ENCODE peak calls at places on chromosome 1, in ten cellular contexts. One of them, this sample, is unnamed.

GRCh38 chr1:226691257-226691656 is 47.8 kb downstream of the ITPKB start:
- DNase-seq in HEK293T: no peak
- DNase-seq in brain microvascular endothelial cell: no peak
- DNase-seq in activated T-helper 2 cell treated with anti-CD3 and anti-CD28 coated beads, Interferon-gamma antibody, Interleukin-2, Interleukin-4, amounts not matched to agents 10 μg/mL and 5 μg/mL and 100 μg/mL, durations not matched to agents 14 hours and 24 hours and 36 hours: no peak
- DNase-seq in Daoy: no peak
- DNase-seq in GF-D8: no peak
- DNase-seq in activated effector memory CD4-positive, alpha-beta T cell treated with Interleukin-2 at 50 U/mL for 16 hours: peak; percentile 40
- DNase-seq in LoVo: no peak
- DNase-seq in T-helper 17 cell: peak; percentile 67
- DNase-seq in fibroblast of lung: no peak
- DNase-seq in this sample: no peak

GRCh38 chr1:41404308-41404755 is 43.1 kb downstream of the FOXO6 start:
- DNase-seq in Daoy: peak; percentile 64
- DNase-seq in GF-D8: no peak
- DNase-seq in activated effector memory CD4-positive, alpha-beta T cell treated with Interleukin-2 at 50 U/mL for 16 hours: no peak
- DNase-seq in activated T-helper 2 cell treated with anti-CD3 and anti-CD28 coated beads, Interferon-gamma antibody, Interleukin-2, Interleukin-4, amounts not matched to agents 10 μg/mL and 5 μg/mL and 100 μg/mL, durations not matched to agents 14 hours and 24 hours and 36 hours: no peak
- DNase-seq in brain microvascular endothelial cell: peak; percentile 23
- DNase-seq in LoVo: no peak
- DNase-seq in fibroblast of lung: no peak
- DNase-seq in HEK293T: no peak
- DNase-seq in T-helper 17 cell: no peak
- DNase-seq in this sample: peak; percentile 76

GRCh38 chr1:40723196-40723955 is 31.9 kb downstream of the NFYC start:
- DNase-seq in brain microvascular endothelial cell: no peak
- DNase-seq in T-helper 17 cell: no peak
- DNase-seq in Daoy: no peak
- DNase-seq in activated effector memory CD4-positive, alpha-beta T cell treated with Interleukin-2 at 50 U/mL for 16 hours: no peak
- DNase-seq in activated T-helper 2 cell treated with anti-CD3 and anti-CD28 coated beads, Interferon-gamma antibody, Interleukin-2, Interleukin-4, amounts not matched to agents 10 μg/mL and 5 μg/mL and 100 μg/mL, durations not matched to agents 14 hours and 24 hours and 36 hours: no peak
- DNase-seq in HEK293T: no peak
- DNase-seq in fibroblast of lung: no peak
- DNase-seq in GF-D8: no peak
- DNase-seq in LoVo: no peak
- DNase-seq in this sample: no peak

GRCh38 chr1:167593860-167594259 is 36.2 kb upstream of the RCSD1 start:
- DNase-seq in activated T-helper 2 cell treated with anti-CD3 and anti-CD28 coated beads, Interferon-gamma antibody, Interleukin-2, Interleukin-4, amounts not matched to agents 10 μg/mL and 5 μg/mL and 100 μg/mL, durations not matched to agents 14 hours and 24 hours and 36 hours: no peak
- DNase-seq in activated effector memory CD4-positive, alpha-beta T cell treated with Interleukin-2 at 50 U/mL for 16 hours: no peak
- DNase-seq in LoVo: no peak
- DNase-seq in fibroblast of lung: no peak
- DNase-seq in GF-D8: no peak
- DNase-seq in HEK293T: no peak
- DNase-seq in brain microvascular endothelial cell: no peak
- DNase-seq in Daoy: no peak
- DNase-seq in T-helper 17 cell: no peak
- DNase-seq in this sample: no peak

GRCh38 chr1:203215573-203215972 is 13.9 kb downstream of the CHIT1 start:
- DNase-seq in fibroblast of lung: no peak
- DNase-seq in brain microvascular endothelial cell: no peak
- DNase-seq in activated effector memory CD4-positive, alpha-beta T cell treated with Interleukin-2 at 50 U/mL for 16 hours: no peak
- DNase-seq in Daoy: no peak
- DNase-seq in GF-D8: no peak
- DNase-seq in activated T-helper 2 cell treated with anti-CD3 and anti-CD28 coated beads, Interferon-gamma antibody, Interleukin-2, Interleukin-4, amounts not matched to agents 10 μg/mL and 5 μg/mL and 100 μg/mL, durations not matched to agents 14 hours and 24 hours and 36 hours: no peak
- DNase-seq in T-helper 17 cell: no peak
- DNase-seq in LoVo: no peak
- DNase-seq in HEK293T: no peak
- DNase-seq in this sample: no peak

GRCh38 chr1:37016121-37016520 is 18.2 kb downstream of the GRIK3 start:
- DNase-seq in LoVo: no peak
- DNase-seq in fibroblast of lung: no peak
- DNase-seq in Daoy: no peak
- DNase-seq in brain microvascular endothelial cell: no peak
- DNase-seq in activated effector memory CD4-positive, alpha-beta T cell treated with Interleukin-2 at 50 U/mL for 16 hours: no peak
- DNase-seq in HEK293T: no peak
- DNase-seq in T-helper 17 cell: no peak
- DNase-seq in GF-D8: no peak
- DNase-seq in activated T-helper 2 cell treated with anti-CD3 and anti-CD28 coated beads, Interferon-gamma antibody, Interleukin-2, Interleukin-4, amounts not matched to agents 10 μg/mL and 5 μg/mL and 100 μg/mL, durations not matched to agents 14 hours and 24 hours and 36 hours: no peak
- DNase-seq in this sample: no peak

GRCh38 chr1:167627615-167627864 is 2.5 kb upstream of the RCSD1 start:
- DNase-seq in activated T-helper 2 cell treated with anti-CD3 and anti-CD28 coated beads, Interferon-gamma antibody, Interleukin-2, Interleukin-4, amounts not matched to agents 10 μg/mL and 5 μg/mL and 100 μg/mL, durations not matched to agents 14 hours and 24 hours and 36 hours: no peak
- DNase-seq in GF-D8: peak; percentile 42
- DNase-seq in fibroblast of lung: no peak
- DNase-seq in activated effector memory CD4-positive, alpha-beta T cell treated with Interleukin-2 at 50 U/mL for 16 hours: no peak
- DNase-seq in HEK293T: no peak
- DNase-seq in T-helper 17 cell: no peak
- DNase-seq in LoVo: no peak
- DNase-seq in brain microvascular endothelial cell: no peak
- DNase-seq in Daoy: no peak
- DNase-seq in this sample: no peak

GRCh38 chr1:212683357-212683722 is 16.3 kb downstream of the BATF3 start:
- DNase-seq in fibroblast of lung: no peak
- DNase-seq in activated T-helper 2 cell treated with anti-CD3 and anti-CD28 coated beads, Interferon-gamma antibody, Interleukin-2, Interleukin-4, amounts not matched to agents 10 μg/mL and 5 μg/mL and 100 μg/mL, durations not matched to agents 14 hours and 24 hours and 36 hours: no peak
- DNase-seq in GF-D8: peak; percentile 80
- DNase-seq in brain microvascular endothelial cell: no peak
- DNase-seq in HEK293T: no peak
- DNase-seq in Daoy: peak; percentile 14
- DNase-seq in T-helper 17 cell: no peak
- DNase-seq in activated effector memory CD4-positive, alpha-beta T cell treated with Interleukin-2 at 50 U/mL for 16 hours: peak; percentile 16
- DNase-seq in LoVo: no peak
- DNase-seq in this sample: no peak

GRCh38 chr1:204146965-204147364 is 4.9 kb downstream of the ETNK2 start:
- DNase-seq in Daoy: no peak
- DNase-seq in fibroblast of lung: no peak
- DNase-seq in HEK293T: no peak
- DNase-seq in T-helper 17 cell: no peak
- DNase-seq in activated effector memory CD4-positive, alpha-beta T cell treated with Interleukin-2 at 50 U/mL for 16 hours: no peak
- DNase-seq in LoVo: no peak
- DNase-seq in brain microvascular endothelial cell: no peak
- DNase-seq in GF-D8: no peak
- DNase-seq in activated T-helper 2 cell treated with anti-CD3 and anti-CD28 coated beads, Interferon-gamma antibody, Interleukin-2, Interleukin-4, amounts not matched to agents 10 μg/mL and 5 μg/mL and 100 μg/mL, durations not matched to agents 14 hours and 24 hours and 36 hours: no peak
- DNase-seq in this sample: no peak

GRCh38 chr1:203888807-203889251 is 27.4 kb downstream of the SNRPE start:
- DNase-seq in Daoy: peak; percentile 49
- DNase-seq in LoVo: peak; percentile 17
- DNase-seq in activated effector memory CD4-positive, alpha-beta T cell treated with Interleukin-2 at 50 U/mL for 16 hours: no peak
- DNase-seq in T-helper 17 cell: no peak
- DNase-seq in GF-D8: no peak
- DNase-seq in HEK293T: no peak
- DNase-seq in activated T-helper 2 cell treated with anti-CD3 and anti-CD28 coated beads, Interferon-gamma antibody, Interleukin-2, Interleukin-4, amounts not matched to agents 10 μg/mL and 5 μg/mL and 100 μg/mL, durations not matched to agents 14 hours and 24 hours and 36 hours: no peak
- DNase-seq in fibroblast of lung: peak; percentile 31
- DNase-seq in brain microvascular endothelial cell: peak; percentile 3
- DNase-seq in this sample: no peak

GRCh38 chr1:52634111-52634510 is 1.1 kb downstream of the SHISAL2A start:
- DNase-seq in activated T-helper 2 cell treated with anti-CD3 and anti-CD28 coated beads, Interferon-gamma antibody, Interleukin-2, Interleukin-4, amounts not matched to agents 10 μg/mL and 5 μg/mL and 100 μg/mL, durations not matched to agents 14 hours and 24 hours and 36 hours: no peak
- DNase-seq in HEK293T: no peak
- DNase-seq in activated effector memory CD4-positive, alpha-beta T cell treated with Interleukin-2 at 50 U/mL for 16 hours: no peak
- DNase-seq in GF-D8: no peak
- DNase-seq in brain microvascular endothelial cell: no peak
- DNase-seq in fibroblast of lung: no peak
- DNase-seq in T-helper 17 cell: no peak
- DNase-seq in Daoy: no peak
- DNase-seq in LoVo: no peak
- DNase-seq in this sample: no peak

GRCh38 chr1:180230791-180231505 is 884 bp downstream of the LHX4 start:
- DNase-seq in fibroblast of lung: peak; percentile 26
- DNase-seq in LoVo: peak; percentile 72
- DNase-seq in Daoy: peak; percentile 59
- DNase-seq in activated effector memory CD4-positive, alpha-beta T cell treated with Interleukin-2 at 50 U/mL for 16 hours: no peak
- DNase-seq in activated T-helper 2 cell treated with anti-CD3 and anti-CD28 coated beads, Interferon-gamma antibody, Interleukin-2, Interleukin-4, amounts not matched to agents 10 μg/mL and 5 μg/mL and 100 μg/mL, durations not matched to agents 14 hours and 24 hours and 36 hours: no peak
- DNase-seq in brain microvascular endothelial cell: no peak
- DNase-seq in T-helper 17 cell: no peak
- DNase-seq in GF-D8: no peak
- DNase-seq in HEK293T: peak; percentile 61
- DNase-seq in this sample: no peak

GRCh38 chr1:247639381-247639981 is 34.1 kb downstream of the OR2G3 start:
- DNase-seq in LoVo: no peak
- DNase-seq in activated T-helper 2 cell treated with anti-CD3 and anti-CD28 coated beads, Interferon-gamma antibody, Interleukin-2, Interleukin-4, amounts not matched to agents 10 μg/mL and 5 μg/mL and 100 μg/mL, durations not matched to agents 14 hours and 24 hours and 36 hours: peak; percentile 11
- DNase-seq in fibroblast of lung: no peak
- DNase-seq in activated effector memory CD4-positive, alpha-beta T cell treated with Interleukin-2 at 50 U/mL for 16 hours: no peak
- DNase-seq in GF-D8: no peak
- DNase-seq in Daoy: peak; percentile 94
- DNase-seq in HEK293T: no peak
- DNase-seq in T-helper 17 cell: no peak
- DNase-seq in brain microvascular endothelial cell: no peak
- DNase-seq in this sample: no peak

GRCh38 chr1:85278853-85279314 is 2.5 kb upstream of the BCL10 start:
- DNase-seq in fibroblast of lung: peak; percentile 94
- DNase-seq in LoVo: peak; percentile 87
- DNase-seq in activated effector memory CD4-positive, alpha-beta T cell treated with Interleukin-2 at 50 U/mL for 16 hours: peak; percentile 16
- DNase-seq in HEK293T: no peak
- DNase-seq in brain microvascular endothelial cell: peak; percentile 94
- DNase-seq in activated T-helper 2 cell treated with anti-CD3 and anti-CD28 coated beads, Interferon-gamma antibody, Interleukin-2, Interleukin-4, amounts not matched to agents 10 μg/mL and 5 μg/mL and 100 μg/mL, durations not matched to agents 14 hours and 24 hours and 36 hours: peak; percentile 30
- DNase-seq in GF-D8: no peak
- DNase-seq in T-helper 17 cell: no peak
- DNase-seq in Daoy: peak; percentile 97
- DNase-seq in this sample: peak; percentile 86

GRCh38 chr1:165632491-165632890 is 1.5 kb downstream of the MGST3 start:
- DNase-seq in HEK293T: no peak
- DNase-seq in LoVo: no peak
- DNase-seq in Daoy: no peak
- DNase-seq in brain microvascular endothelial cell: no peak
- DNase-seq in activated T-helper 2 cell treated with anti-CD3 and anti-CD28 coated beads, Interferon-gamma antibody, Interleukin-2, Interleukin-4, amounts not matched to agents 10 μg/mL and 5 μg/mL and 100 μg/mL, durations not matched to agents 14 hours and 24 hours and 36 hours: no peak
- DNase-seq in GF-D8: no peak
- DNase-seq in fibroblast of lung: no peak
- DNase-seq in T-helper 17 cell: no peak
- DNase-seq in activated effector memory CD4-positive, alpha-beta T cell treated with Interleukin-2 at 50 U/mL for 16 hours: no peak
- DNase-seq in this sample: no peak

GRCh38 chr1:232142403-232143314 is 487.3 kb downstream of the SIPA1L2 start:
- DNase-seq in fibroblast of lung: peak; percentile 86
- DNase-seq in HEK293T: no peak
- DNase-seq in Daoy: peak; percentile 88
- DNase-seq in brain microvascular endothelial cell: peak; percentile 64
- DNase-seq in T-helper 17 cell: no peak
- DNase-seq in activated effector memory CD4-positive, alpha-beta T cell treated with Interleukin-2 at 50 U/mL for 16 hours: no peak
- DNase-seq in LoVo: peak; percentile 37
- DNase-seq in GF-D8: no peak
- DNase-seq in activated T-helper 2 cell treated with anti-CD3 and anti-CD28 coated beads, Interferon-gamma antibody, Interleukin-2, Interleukin-4, amounts not matched to agents 10 μg/mL and 5 μg/mL and 100 μg/mL, durations not matched to agents 14 hours and 24 hours and 36 hours: no peak
- DNase-seq in this sample: peak; percentile 76

GRCh38 chr1:154772611-154773515 is 97.2 kb downstream of the KCNN3 start:
- DNase-seq in fibroblast of lung: no peak
- DNase-seq in activated T-helper 2 cell treated with anti-CD3 and anti-CD28 coated beads, Interferon-gamma antibody, Interleukin-2, Interleukin-4, amounts not matched to agents 10 μg/mL and 5 μg/mL and 100 μg/mL, durations not matched to agents 14 hours and 24 hours and 36 hours: no peak
- DNase-seq in GF-D8: no peak
- DNase-seq in Daoy: peak; percentile 67
- DNase-seq in T-helper 17 cell: no peak
- DNase-seq in brain microvascular endothelial cell: no peak
- DNase-seq in activated effector memory CD4-positive, alpha-beta T cell treated with Interleukin-2 at 50 U/mL for 16 hours: no peak
- DNase-seq in HEK293T: no peak
- DNase-seq in LoVo: no peak
- DNase-seq in this sample: no peak

GRCh38 chr1:216617081-216617480 is 106.1 kb downstream of the ESRRG start:
- DNase-seq in HEK293T: no peak
- DNase-seq in Daoy: no peak
- DNase-seq in brain microvascular endothelial cell: no peak
- DNase-seq in fibroblast of lung: no peak
- DNase-seq in activated T-helper 2 cell treated with anti-CD3 and anti-CD28 coated beads, Interferon-gamma antibody, Interleukin-2, Interleukin-4, amounts not matched to agents 10 μg/mL and 5 μg/mL and 100 μg/mL, durations not matched to agents 14 hours and 24 hours and 36 hours: no peak
- DNase-seq in GF-D8: no peak
- DNase-seq in T-helper 17 cell: no peak
- DNase-seq in activated effector memory CD4-positive, alpha-beta T cell treated with Interleukin-2 at 50 U/mL for 16 hours: no peak
- DNase-seq in LoVo: no peak
- DNase-seq in this sample: no peak

GRCh38 chr1:17075470-17076255 is 21.8 kb upstream of the SDHB start:
- DNase-seq in LoVo: peak; percentile 13
- DNase-seq in T-helper 17 cell: no peak
- DNase-seq in activated effector memory CD4-positive, alpha-beta T cell treated with Interleukin-2 at 50 U/mL for 16 hours: no peak
- DNase-seq in fibroblast of lung: no peak
- DNase-seq in brain microvascular endothelial cell: no peak
- DNase-seq in Daoy: peak; percentile 35
- DNase-seq in activated T-helper 2 cell treated with anti-CD3 and anti-CD28 coated beads, Interferon-gamma antibody, Interleukin-2, Interleukin-4, amounts not matched to agents 10 μg/mL and 5 μg/mL and 100 μg/mL, durations not matched to agents 14 hours and 24 hours and 36 hours: no peak
- DNase-seq in GF-D8: no peak
- DNase-seq in HEK293T: peak; percentile 70
- DNase-seq in this sample: peak; percentile 39

GRCh38 chr1:118479351-118479750 is 294.3 kb upstream of the SPAG17 start:
- DNase-seq in Daoy: no peak
- DNase-seq in GF-D8: no peak
- DNase-seq in LoVo: no peak
- DNase-seq in activated T-helper 2 cell treated with anti-CD3 and anti-CD28 coated beads, Interferon-gamma antibody, Interleukin-2, Interleukin-4, amounts not matched to agents 10 μg/mL and 5 μg/mL and 100 μg/mL, durations not matched to agents 14 hours and 24 hours and 36 hours: no peak
- DNase-seq in brain microvascular endothelial cell: no peak
- DNase-seq in HEK293T: no peak
- DNase-seq in fibroblast of lung: no peak
- DNase-seq in T-helper 17 cell: no peak
- DNase-seq in activated effector memory CD4-positive, alpha-beta T cell treated with Interleukin-2 at 50 U/mL for 16 hours: no peak
- DNase-seq in this sample: no peak

GRCh38 chr1:155183775-155184221 is 10.1 kb downstream of the TRIM46 start:
- DNase-seq in Daoy: no peak
- DNase-seq in fibroblast of lung: no peak
- DNase-seq in HEK293T: no peak
- DNase-seq in GF-D8: no peak
- DNase-seq in brain microvascular endothelial cell: no peak
- DNase-seq in activated effector memory CD4-positive, alpha-beta T cell treated with Interleukin-2 at 50 U/mL for 16 hours: no peak
- DNase-seq in LoVo: no peak
- DNase-seq in T-helper 17 cell: no peak
- DNase-seq in activated T-helper 2 cell treated with anti-CD3 and anti-CD28 coated beads, Interferon-gamma antibody, Interleukin-2, Interleukin-4, amounts not matched to agents 10 μg/mL and 5 μg/mL and 100 μg/mL, durations not matched to agents 14 hours and 24 hours and 36 hours: no peak
- DNase-seq in this sample: no peak

GRCh38 chr1:111267801-111268508 is 22.7 kb upstream of the CHIA start:
- DNase-seq in LoVo: no peak
- DNase-seq in brain microvascular endothelial cell: no peak
- DNase-seq in GF-D8: no peak
- DNase-seq in HEK293T: no peak
- DNase-seq in Daoy: no peak
- DNase-seq in T-helper 17 cell: no peak
- DNase-seq in fibroblast of lung: no peak
- DNase-seq in activated effector memory CD4-positive, alpha-beta T cell treated with Interleukin-2 at 50 U/mL for 16 hours: no peak
- DNase-seq in activated T-helper 2 cell treated with anti-CD3 and anti-CD28 coated beads, Interferon-gamma antibody, Interleukin-2, Interleukin-4, amounts not matched to agents 10 μg/mL and 5 μg/mL and 100 μg/mL, durations not matched to agents 14 hours and 24 hours and 36 hours: no peak
- DNase-seq in this sample: no peak

GRCh38 chr1:85576642-85577420 is 3.7 kb upstream of the CCN1 start:
- DNase-seq in activated effector memory CD4-positive, alpha-beta T cell treated with Interleukin-2 at 50 U/mL for 16 hours: no peak
- DNase-seq in brain microvascular endothelial cell: peak; percentile 87
- DNase-seq in LoVo: peak; percentile 87
- DNase-seq in activated T-helper 2 cell treated with anti-CD3 and anti-CD28 coated beads, Interferon-gamma antibody, Interleukin-2, Interleukin-4, amounts not matched to agents 10 μg/mL and 5 μg/mL and 100 μg/mL, durations not matched to agents 14 hours and 24 hours and 36 hours: peak; percentile 45
- DNase-seq in fibroblast of lung: peak; percentile 91
- DNase-seq in HEK293T: peak; percentile 83
- DNase-seq in T-helper 17 cell: no peak
- DNase-seq in GF-D8: no peak
- DNase-seq in Daoy: peak; percentile 97
- DNase-seq in this sample: peak; percentile 76

GRCh38 chr1:12063141-12064072 is at the start of gene TNFRSF8:
- DNase-seq in HEK293T: no peak
- DNase-seq in activated effector memory CD4-positive, alpha-beta T cell treated with Interleukin-2 at 50 U/mL for 16 hours: no peak
- DNase-seq in activated T-helper 2 cell treated with anti-CD3 and anti-CD28 coated beads, Interferon-gamma antibody, Interleukin-2, Interleukin-4, amounts not matched to agents 10 μg/mL and 5 μg/mL and 100 μg/mL, durations not matched to agents 14 hours and 24 hours and 36 hours: no peak
- DNase-seq in brain microvascular endothelial cell: peak; percentile 12
- DNase-seq in Daoy: peak; percentile 84
- DNase-seq in GF-D8: peak; percentile 48
- DNase-seq in fibroblast of lung: peak; percentile 20
- DNase-seq in LoVo: no peak
- DNase-seq in T-helper 17 cell: no peak
- DNase-seq in this sample: no peak

GRCh38 chr1:21956720-21957552 is 19.8 kb upstream of the HSPG2 start:
- DNase-seq in activated T-helper 2 cell treated with anti-CD3 and anti-CD28 coated beads, Interferon-gamma antibody, Interleukin-2, Interleukin-4, amounts not matched to agents 10 μg/mL and 5 μg/mL and 100 μg/mL, durations not matched to agents 14 hours and 24 hours and 36 hours: no peak
- DNase-seq in Daoy: peak; percentile 88
- DNase-seq in fibroblast of lung: peak; percentile 58
- DNase-seq in activated effector memory CD4-positive, alpha-beta T cell treated with Interleukin-2 at 50 U/mL for 16 hours: peak; percentile 54
- DNase-seq in LoVo: peak; percentile 78
- DNase-seq in GF-D8: no peak
- DNase-seq in T-helper 17 cell: peak; percentile 39
- DNase-seq in brain microvascular endothelial cell: no peak
- DNase-seq in HEK293T: no peak
- DNase-seq in this sample: peak; percentile 50

GRCh38 chr1:103220503-103221095 is 112.3 kb upstream of the COL11A1 start:
- DNase-seq in brain microvascular endothelial cell: peak; percentile 57
- DNase-seq in GF-D8: no peak
- DNase-seq in activated effector memory CD4-positive, alpha-beta T cell treated with Interleukin-2 at 50 U/mL for 16 hours: no peak
- DNase-seq in fibroblast of lung: peak; percentile 26
- DNase-seq in T-helper 17 cell: no peak
- DNase-seq in activated T-helper 2 cell treated with anti-CD3 and anti-CD28 coated beads, Interferon-gamma antibody, Interleukin-2, Interleukin-4, amounts not matched to agents 10 μg/mL and 5 μg/mL and 100 μg/mL, durations not matched to agents 14 hours and 24 hours and 36 hours: no peak
- DNase-seq in LoVo: no peak
- DNase-seq in HEK293T: no peak
- DNase-seq in Daoy: no peak
- DNase-seq in this sample: peak; percentile 19

GRCh38 chr1:214637722-214638473 is 34.9 kb downstream of the CENPF start:
- DNase-seq in activated effector memory CD4-positive, alpha-beta T cell treated with Interleukin-2 at 50 U/mL for 16 hours: no peak
- DNase-seq in Daoy: peak; percentile 41
- DNase-seq in LoVo: peak; percentile 29
- DNase-seq in T-helper 17 cell: no peak
- DNase-seq in brain microvascular endothelial cell: peak; percentile 20
- DNase-seq in GF-D8: no peak
- DNase-seq in fibroblast of lung: peak; percentile 75
- DNase-seq in HEK293T: peak; percentile 49
- DNase-seq in activated T-helper 2 cell treated with anti-CD3 and anti-CD28 coated beads, Interferon-gamma antibody, Interleukin-2, Interleukin-4, amounts not matched to agents 10 μg/mL and 5 μg/mL and 100 μg/mL, durations not matched to agents 14 hours and 24 hours and 36 hours: no peak
- DNase-seq in this sample: peak; percentile 28

GRCh38 chr1:43435146-43436145 is 18.3 kb downstream of the HYI start:
- DNase-seq in Daoy: no peak
- DNase-seq in HEK293T: no peak
- DNase-seq in GF-D8: no peak
- DNase-seq in activated T-helper 2 cell treated with anti-CD3 and anti-CD28 coated beads, Interferon-gamma antibody, Interleukin-2, Interleukin-4, amounts not matched to agents 10 μg/mL and 5 μg/mL and 100 μg/mL, durations not matched to agents 14 hours and 24 hours and 36 hours: no peak
- DNase-seq in LoVo: no peak
- DNase-seq in fibroblast of lung: peak; percentile 63
- DNase-seq in brain microvascular endothelial cell: peak; percentile 19
- DNase-seq in T-helper 17 cell: no peak
- DNase-seq in activated effector memory CD4-positive, alpha-beta T cell treated with Interleukin-2 at 50 U/mL for 16 hours: no peak
- DNase-seq in this sample: no peak

This sample was measured in H4.